ENCODE peak calls at places on chromosomes 6 and 20, in nine cellular contexts. F is stimulated activated CD8-positive, alpha-beta memory T cell treated with anti-CD3 and anti-CD28 coated beads, Interleukin-15, amount 100 ng/mL, for 48 hours; B is T-helper 2 cell; Y is NAMALWA; G is stimulated activated CD4-positive, alpha-beta T cell treated with anti-CD3 and anti-CD28 coated beads, Interleukin-15, amount 100 ng/mL, for 1 hour; P is trophoblast cell; X is NCI-H1092; A is RPMI7951; I is T-cell. N is an unnamed sample.

GRCh38 chr6:91407706-91408105 is 820.8 kb upstream of the MAP3K7 start:
- DNase-seq in P (no peak), Y (peak; percentile 59), A (no peak), G (no peak), B (no peak), I (no peak), F (no peak), X (no peak), N (no peak)

GRCh38 chr6:125099211-125100017 is 54.2 kb upstream of the TPD52L1 start:
- DNase-seq in P (peak; percentile 64), I (peak; percentile 17), A (peak; percentile 81), G (peak; percentile 1), Y (no peak), B (no peak), X (peak; percentile 7), F (no peak), N (no peak)

GRCh38 chr6:142296975-142297604 is 4.7 kb upstream of the ADGRG6 start:
- DNase-seq in A (no peak), F (no peak), G (no peak), P (peak; percentile 36), X (no peak), Y (no peak), B (no peak), I (no peak), N (no peak)

GRCh38 chr6:27451660-27452390 is 21.1 kb downstream of the ZNF184 start:
- DNase-seq in X (no peak), A (no peak), B (no peak), G (no peak), F (no peak), I (no peak), Y (no peak), P (peak; percentile 89), N (no peak)

GRCh38 chr6:120869397-120869796 is 464.9 kb downstream of the TBC1D32 start:
- DNase-seq in P (peak; percentile 24), Y (no peak), F (no peak), G (no peak), I (no peak), B (no peak), X (no peak), A (no peak), N (no peak)

GRCh38 chr6:34333858-34334257 is 58.6 kb downstream of the NUDT3 start:
- DNase-seq in A (no peak), B (no peak), I (no peak), F (no peak), G (no peak), P (no peak), Y (no peak), X (no peak), N (no peak)

GRCh38 chr6:37819802-37820712 is 530 bp downstream of the ZFAND3 start:
- DNase-seq in A (peak; percentile 73), X (no peak), P (peak; percentile 72), B (peak; percentile 59), I (peak; percentile 29), G (peak; percentile 21), F (peak; percentile 45), Y (peak; percentile 46), N (peak; percentile 29)

GRCh38 chr20:14643146-14643545 is 305.7 kb upstream of the FLRT3 start:
- DNase-seq in F (no peak), X (no peak), A (no peak), P (no peak), G (no peak), Y (no peak), B (no peak), I (no peak), N (no peak)

GRCh38 chr6:154457046-154457713 is 53.3 kb downstream of the CNKSR3 start:
- DNase-seq in G (no peak), X (no peak), P (peak; percentile 35), Y (no peak), F (no peak), B (no peak), I (no peak), A (peak; percentile 91), N (no peak)

GRCh38 chr6:11042750-11043551 is 1.2 kb downstream of the ELOVL2 start:
- DNase-seq in Y (peak; percentile 9), G (no peak), F (no peak), B (no peak), A (peak; percentile 26), X (no peak), P (peak; percentile 31), I (no peak), N (peak; percentile 44)

GRCh38 chr20:18986146-18986830 is 172.7 kb downstream of the SCP2D1 start:
- DNase-seq in B (no peak), X (no peak), I (no peak), F (no peak), G (no peak), P (no peak), Y (no peak), A (peak; percentile 63), N (no peak)

GRCh38 chr6:88442731-88443130 is 276.6 kb upstream of the CNR1 start:
- DNase-seq in A (no peak), F (no peak), B (no peak), X (no peak), Y (no peak), G (no peak), P (no peak), I (no peak), N (no peak)

GRCh38 chr6:151155095-151155494 is 84.7 kb upstream of the AKAP12 start:
- DNase-seq in X (no peak), I (no peak), F (no peak), Y (no peak), A (no peak), P (no peak), B (no peak), G (no peak), N (no peak)

GRCh38 chr20:33493076-33493766 is 3.3 kb downstream of the CBFA2T2 start:
- DNase-seq in G (no peak), I (no peak), F (no peak), B (no peak), P (no peak), Y (no peak), A (no peak), X (no peak), N (no peak)

GRCh38 chr6:104239971-104240370 is 619.7 kb downstream of the HACE1 start:
- DNase-seq in G (no peak), P (no peak), A (no peak), F (no peak), B (no peak), Y (no peak), X (no peak), I (no peak), N (no peak)

GRCh38 chr20:33570743-33571142 is 80.8 kb downstream of the CBFA2T2 start:
- DNase-seq in B (no peak), A (no peak), I (no peak), F (no peak), G (no peak), Y (no peak), P (no peak), X (no peak), N (no peak)

GRCh38 chr6:401994-402640 is 10.6 kb downstream of the IRF4 start:
- DNase-seq in G (no peak), P (no peak), X (no peak), B (no peak), Y (no peak), A (no peak), I (no peak), F (no peak), N (no peak)

GRCh38 chr6:49462071-49462470 is 982 bp downstream of the MMUT start:
- DNase-seq in X (no peak), G (no peak), B (no peak), Y (peak; percentile 51), F (no peak), P (no peak), A (peak; percentile 4), I (no peak), N (no peak)